ENCODE peak calls at places on chromosome 20, in seven cellular contexts. One of them, this sample, is unnamed.

GRCh38 chr20:10673176-10673830 is 496 bp downstream of the JAG1 start:
- DNase-seq in activated gamma-delta T cell: no peak
- DNase-seq in omental fat pad: no peak
- DNase-seq in CD4-positive, alpha-beta T cell: no peak
- DNase-seq in stimulated activated CD4-positive, alpha-beta T cell treated with anti-CD3 and anti-CD28 coated beads, Interleukin-12 subunit alpha, Interleukin-12 subunit beta, amount 100 ng/mL, for 4 hours: no peak
- DNase-seq in effector memory CD4-positive, alpha-beta T cell: no peak
- DNase-seq in activated CD4-positive, CD25-positive, alpha-beta regulatory T cell treated with anti-CD3 and anti-CD28 coated beads, Interleukin-2, amount 50 U/mL, for 72 hours: no peak
- DNase-seq in this sample: no peak

GRCh38 chr20:16434087-16434664 is 139.1 kb downstream of the KIF16B start:
- DNase-seq in stimulated activated CD4-positive, alpha-beta T cell treated with anti-CD3 and anti-CD28 coated beads, Interleukin-12 subunit alpha, Interleukin-12 subunit beta, amount 100 ng/mL, for 4 hours: peak; percentile 40
- DNase-seq in activated gamma-delta T cell: no peak
- DNase-seq in effector memory CD4-positive, alpha-beta T cell: no peak
- DNase-seq in activated CD4-positive, CD25-positive, alpha-beta regulatory T cell treated with anti-CD3 and anti-CD28 coated beads, Interleukin-2, amount 50 U/mL, for 72 hours: peak; percentile 51
- DNase-seq in CD4-positive, alpha-beta T cell: peak; percentile 23
- DNase-seq in omental fat pad: peak; percentile 30
- DNase-seq in this sample: peak; percentile 36

GRCh38 chr20:63854069-63854765 is 7.1 kb upstream of the ABHD16B start:
- DNase-seq in activated CD4-positive, CD25-positive, alpha-beta regulatory T cell treated with anti-CD3 and anti-CD28 coated beads, Interleukin-2, amount 50 U/mL, for 72 hours: no peak
- DNase-seq in CD4-positive, alpha-beta T cell: no peak
- DNase-seq in omental fat pad: no peak
- DNase-seq in effector memory CD4-positive, alpha-beta T cell: no peak
- DNase-seq in activated gamma-delta T cell: no peak
- DNase-seq in stimulated activated CD4-positive, alpha-beta T cell treated with anti-CD3 and anti-CD28 coated beads, Interleukin-12 subunit alpha, Interleukin-12 subunit beta, amount 100 ng/mL, for 4 hours: no peak
- DNase-seq in this sample: peak; percentile 66

GRCh38 chr20:25195962-25196700 is 619 bp downstream of the ENTPD6 start:
- DNase-seq in effector memory CD4-positive, alpha-beta T cell: no peak
- DNase-seq in omental fat pad: no peak
- DNase-seq in activated gamma-delta T cell: peak; percentile 41
- DNase-seq in stimulated activated CD4-positive, alpha-beta T cell treated with anti-CD3 and anti-CD28 coated beads, Interleukin-12 subunit alpha, Interleukin-12 subunit beta, amount 100 ng/mL, for 4 hours: peak; percentile 34
- DNase-seq in activated CD4-positive, CD25-positive, alpha-beta regulatory T cell treated with anti-CD3 and anti-CD28 coated beads, Interleukin-2, amount 50 U/mL, for 72 hours: peak; percentile 47
- DNase-seq in CD4-positive, alpha-beta T cell: peak; percentile 6
- DNase-seq in this sample: peak; percentile 39

GRCh38 chr20:45036044-45036755 is 64.7 kb downstream of the KCNS1 start:
- DNase-seq in effector memory CD4-positive, alpha-beta T cell: no peak
- DNase-seq in CD4-positive, alpha-beta T cell: no peak
- DNase-seq in omental fat pad: no peak
- DNase-seq in activated gamma-delta T cell: no peak
- DNase-seq in stimulated activated CD4-positive, alpha-beta T cell treated with anti-CD3 and anti-CD28 coated beads, Interleukin-12 subunit alpha, Interleukin-12 subunit beta, amount 100 ng/mL, for 4 hours: peak; percentile 35
- DNase-seq in activated CD4-positive, CD25-positive, alpha-beta regulatory T cell treated with anti-CD3 and anti-CD28 coated beads, Interleukin-2, amount 50 U/mL, for 72 hours: peak; percentile 40
- DNase-seq in this sample: peak; percentile 75

GRCh38 chr20:56759741-56760278 is 130.7 kb downstream of the TFAP2C start:
- DNase-seq in omental fat pad: no peak
- DNase-seq in activated CD4-positive, CD25-positive, alpha-beta regulatory T cell treated with anti-CD3 and anti-CD28 coated beads, Interleukin-2, amount 50 U/mL, for 72 hours: no peak
- DNase-seq in CD4-positive, alpha-beta T cell: no peak
- DNase-seq in effector memory CD4-positive, alpha-beta T cell: no peak
- DNase-seq in activated gamma-delta T cell: no peak
- DNase-seq in stimulated activated CD4-positive, alpha-beta T cell treated with anti-CD3 and anti-CD28 coated beads, Interleukin-12 subunit alpha, Interleukin-12 subunit beta, amount 100 ng/mL, for 4 hours: no peak
- DNase-seq in this sample: no peak

GRCh38 chr20:43744966-43745733 is 18.3 kb upstream of the GTSF1L start:
- DNase-seq in activated CD4-positive, CD25-positive, alpha-beta regulatory T cell treated with anti-CD3 and anti-CD28 coated beads, Interleukin-2, amount 50 U/mL, for 72 hours: no peak
- DNase-seq in activated gamma-delta T cell: no peak
- DNase-seq in omental fat pad: no peak
- DNase-seq in effector memory CD4-positive, alpha-beta T cell: no peak
- DNase-seq in CD4-positive, alpha-beta T cell: no peak
- DNase-seq in stimulated activated CD4-positive, alpha-beta T cell treated with anti-CD3 and anti-CD28 coated beads, Interleukin-12 subunit alpha, Interleukin-12 subunit beta, amount 100 ng/mL, for 4 hours: no peak
- DNase-seq in this sample: no peak

GRCh38 chr20:25546048-25546447 is 39.3 kb downstream of the NINL start:
- DNase-seq in stimulated activated CD4-positive, alpha-beta T cell treated with anti-CD3 and anti-CD28 coated beads, Interleukin-12 subunit alpha, Interleukin-12 subunit beta, amount 100 ng/mL, for 4 hours: no peak
- DNase-seq in CD4-positive, alpha-beta T cell: no peak
- DNase-seq in activated gamma-delta T cell: no peak
- DNase-seq in omental fat pad: no peak
- DNase-seq in activated CD4-positive, CD25-positive, alpha-beta regulatory T cell treated with anti-CD3 and anti-CD28 coated beads, Interleukin-2, amount 50 U/mL, for 72 hours: no peak
- DNase-seq in effector memory CD4-positive, alpha-beta T cell: no peak
- DNase-seq in this sample: no peak

GRCh38 chr20:8301655-8302054 is 169.6 kb downstream of the PLCB1 start:
- DNase-seq in activated CD4-positive, CD25-positive, alpha-beta regulatory T cell treated with anti-CD3 and anti-CD28 coated beads, Interleukin-2, amount 50 U/mL, for 72 hours: no peak
- DNase-seq in CD4-positive, alpha-beta T cell: no peak
- DNase-seq in omental fat pad: no peak
- DNase-seq in effector memory CD4-positive, alpha-beta T cell: no peak
- DNase-seq in stimulated activated CD4-positive, alpha-beta T cell treated with anti-CD3 and anti-CD28 coated beads, Interleukin-12 subunit alpha, Interleukin-12 subunit beta, amount 100 ng/mL, for 4 hours: no peak
- DNase-seq in activated gamma-delta T cell: no peak
- DNase-seq in this sample: no peak

GRCh38 chr20:57312138-57312537 is 17.5 kb upstream of the SPO11 start:
- DNase-seq in effector memory CD4-positive, alpha-beta T cell: no peak
- DNase-seq in activated CD4-positive, CD25-positive, alpha-beta regulatory T cell treated with anti-CD3 and anti-CD28 coated beads, Interleukin-2, amount 50 U/mL, for 72 hours: no peak
- DNase-seq in CD4-positive, alpha-beta T cell: no peak
- DNase-seq in activated gamma-delta T cell: no peak
- DNase-seq in omental fat pad: no peak
- DNase-seq in stimulated activated CD4-positive, alpha-beta T cell treated with anti-CD3 and anti-CD28 coated beads, Interleukin-12 subunit alpha, Interleukin-12 subunit beta, amount 100 ng/mL, for 4 hours: no peak
- DNase-seq in this sample: no peak